ENCODE peak calls at places on chromosome X, in eight cellular contexts. Y is iris pigment epithelial cell; V is SJCRH30; O is hepatic stellate cell; H is hepatocyte; M is putamen; L is activated naive CD4-positive, alpha-beta T cell treated with anti-CD3 and anti-CD28 coated beads for 36 hours; Z is stimulated activated CD4-positive, alpha-beta T cell treated with anti-CD3 and anti-CD28 coated beads, Interleukin-2, amount 100 ng/mL, for 4 hours. W is an unnamed sample.

GRCh38 chrX:66489339-66489738 is 149.5 kb downstream of the EDA2R start:
- DNase-seq in Y (no peak), V (no peak), O (no peak), H (no peak), M (no peak), L (no peak), Z (no peak), W (no peak)

GRCh38 chrX:95318882-95319281 is 1365.8 kb upstream of the DIAPH2 start:
- DNase-seq in Y (peak; percentile 1), V (peak; percentile 50), O (peak; percentile 1), H (peak; percentile 11), M (no peak), L (no peak), Z (no peak), W (no peak)

GRCh38 chrX:2498781-2499302 is 1.9 kb downstream of the DHRSX start:
- DNase-seq in Y (peak; percentile 36), V (no peak), O (peak; percentile 41), H (peak; percentile 44), M (no peak), L (no peak), Z (no peak), W (no peak)

GRCh38 chrX:56219702-56220101 is 12.5 kb upstream of the KLF8 start:
- DNase-seq in Y (no peak), V (peak; percentile 1), O (no peak), H (no peak), M (no peak), L (no peak), Z (no peak), W (no peak)

GRCh38 chrX:72340046-72340445 is 34.3 kb upstream of the CITED1 start:
- DNase-seq in Y (no peak), V (no peak), O (no peak), H (no peak), M (no peak), L (no peak), Z (no peak), W (no peak)

GRCh38 chrX:102042706-102043325 is 82.7 kb upstream of the TCEAL2 start:
- DNase-seq in Y (no peak), V (no peak), O (no peak), H (no peak), M (no peak), L (no peak), Z (no peak), W (no peak)

GRCh38 chrX:129606918-129607317 is 47.8 kb downstream of the APLN start:
- DNase-seq in Y (peak; percentile 33), V (peak; percentile 77), O (peak; percentile 72), H (peak; percentile 75), M (peak; percentile 43), L (peak; percentile 68), Z (peak; percentile 24), W (peak; percentile 55)

GRCh38 chrX:123121241-123121640 is 62.8 kb upstream of the GRIA3 start:
- DNase-seq in Y (no peak), V (peak; percentile 4), O (no peak), H (no peak), M (no peak), L (no peak), Z (no peak), W (no peak)

GRCh38 chrX:44494357-44494756 is 48.3 kb downstream of the FUNDC1 start:
- DNase-seq in Y (no peak), V (no peak), O (no peak), H (no peak), M (no peak), L (no peak), Z (no peak), W (no peak)

GRCh38 chrX:75156537-75156945 is 458 bp upstream of the ABCB7 start:
- DNase-seq in Y (peak; percentile 29), V (peak; percentile 36), O (no peak), H (peak; percentile 8), M (no peak), L (no peak), Z (no peak), W (no peak)

GRCh38 chrX:153377727-153378126 is 23.4 kb downstream of the PNMA6E start:
- DNase-seq in Y (no peak), V (no peak), O (no peak), H (no peak), M (no peak), L (no peak), Z (no peak), W (no peak)

GRCh38 chrX:153794897-153795816 is 689 bp downstream of the SSR4 start:
- DNase-seq in Y (peak; percentile 18), V (peak; percentile 10), O (peak; percentile 41), H (no peak), M (no peak), L (peak; percentile 25), Z (no peak), W (no peak)

GRCh38 chrX:119008122-119008744 is 33.8 kb downstream of the LONRF3 start:
- DNase-seq in Y (peak; percentile 30), V (peak; percentile 50), O (peak; percentile 42), H (peak; percentile 49), M (no peak), L (peak; percentile 54), Z (no peak), W (peak; percentile 23)

GRCh38 chrX:104166735-104167436 is 633 bp downstream of the FAM199X start:
- DNase-seq in Y (no peak), V (peak; percentile 0), O (no peak), H (no peak), M (no peak), L (no peak), Z (no peak), W (no peak)

GRCh38 chrX:132040066-132040465 is 17.0 kb downstream of the STK26 start:
- DNase-seq in Y (no peak), V (no peak), O (no peak), H (no peak), M (no peak), L (no peak), Z (no peak), W (no peak)

GRCh38 chrX:153845195-153845594 is 14.9 kb upstream of the PDZD4 start:
- DNase-seq in Y (no peak), V (no peak), O (no peak), H (no peak), M (no peak), L (no peak), Z (no peak), W (no peak)

GRCh38 chrX:122818068-122818467 is 366.0 kb upstream of the GRIA3 start:
- DNase-seq in Y (no peak), V (no peak), O (no peak), H (no peak), M (no peak), L (no peak), Z (no peak), W (no peak)

GRCh38 chrX:120293015-120293414 is 18.2 kb downstream of the TMEM255A start:
- DNase-seq in Y (no peak), V (no peak), O (no peak), H (no peak), M (no peak), L (no peak), Z (no peak), W (no peak)

GRCh38 chrX:96563663-96564062 is 121.0 kb upstream of the DIAPH2 start:
- DNase-seq in Y (peak; percentile 73), V (no peak), O (no peak), H (peak; percentile 51), M (no peak), L (no peak), Z (no peak), W (no peak)

GRCh38 chrX:153775293-153775595 is 5.6 kb upstream of the SRPK3 start:
- DNase-seq in Y (no peak), V (no peak), O (no peak), H (no peak), M (no peak), L (no peak), Z (no peak), W (no peak)

GRCh38 chrX:31006027-31006426 is 65.8 kb downstream of the FTHL17 start:
- DNase-seq in Y (no peak), V (no peak), O (no peak), H (no peak), M (no peak), L (no peak), Z (no peak), W (no peak)

GRCh38 chrX:56503941-56504673 is 59.3 kb upstream of the UBQLN2 start:
- DNase-seq in Y (no peak), V (no peak), O (no peak), H (peak; percentile 21), M (no peak), L (no peak), Z (no peak), W (peak; percentile 89)

GRCh38 chrX:150688911-150689451 is 4.2 kb upstream of the MTMR1 start:
- DNase-seq in Y (peak; percentile 96), V (peak; percentile 81), O (peak; percentile 70), H (peak; percentile 22), M (no peak), L (no peak), Z (no peak), W (peak; percentile 80)

GRCh38 chrX:21929209-21929608 is 11.3 kb upstream of the SMS start:
- DNase-seq in Y (peak; percentile 17), V (no peak), O (no peak), H (no peak), M (no peak), L (no peak), Z (no peak), W (no peak)

GRCh38 chrX:40011483-40012038 is 86.2 kb downstream of the BCOR start:
- DNase-seq in Y (no peak), V (no peak), O (no peak), H (no peak), M (no peak), L (no peak), Z (no peak), W (no peak)

GRCh38 chrX:72057331-72057730 is 74.4 kb downstream of the RTL5 start:
- DNase-seq in Y (no peak), V (no peak), O (no peak), H (no peak), M (no peak), L (no peak), Z (no peak), W (no peak)

GRCh38 chrX:38937400-38937799 is 136.1 kb downstream of the MID1IP1 start:
- DNase-seq in Y (no peak), V (no peak), O (no peak), H (no peak), M (no peak), L (no peak), Z (no peak), W (no peak)

GRCh38 chrX:129015381-129015780 is 507.9 kb downstream of the SMARCA1 start:
- DNase-seq in Y (no peak), V (no peak), O (no peak), H (no peak), M (no peak), L (no peak), Z (no peak), W (no peak)

GRCh38 chrX:72029473-72030411 is 102.0 kb downstream of the RTL5 start:
- DNase-seq in Y (peak; percentile 65), V (peak; percentile 84), O (peak; percentile 63), H (peak; percentile 42), M (no peak), L (no peak), Z (no peak), W (peak; percentile 77)

GRCh38 chrX:108516184-108516583 is 76.5 kb downstream of the COL4A5 start:
- DNase-seq in Y (peak; percentile 84), V (no peak), O (no peak), H (peak; percentile 6), M (no peak), L (no peak), Z (no peak), W (no peak)

GRCh38 chrX:28668303-28668702 is 81.1 kb downstream of the IL1RAPL1 start:
- DNase-seq in Y (no peak), V (no peak), O (no peak), H (no peak), M (no peak), L (no peak), Z (no peak), W (no peak)

GRCh38 chrX:115023139-115023538 is 5.7 kb upstream of the IL13RA2 start:
- DNase-seq in Y (peak; percentile 79), V (peak; percentile 25), O (peak; percentile 16), H (peak; percentile 32), M (no peak), L (no peak), Z (no peak), W (peak; percentile 87)

GRCh38 chrX:150459168-150459567 is 96.1 kb downstream of the MAMLD1 start:
- DNase-seq in Y (no peak), V (no peak), O (no peak), H (no peak), M (no peak), L (no peak), Z (no peak), W (no peak)

GRCh38 chrX:112968351-112969133 is 127.9 kb upstream of the AMOT start:
- DNase-seq in Y (no peak), V (no peak), O (no peak), H (peak; percentile 21), M (no peak), L (no peak), Z (no peak), W (peak; percentile 23)